ENCODE peak calls at places on chromosomes 3 and 15, in four cellular contexts. O is KG1, D is GM23248, A is GM12865. T is an unnamed sample.

GRCh38 chr3:38458796-38459498 is 5.3 kb downstream of the ACVR2B start:
- DNase-seq in O (no peak), A (no peak), D (no peak), T (peak)

GRCh38 chr3:67804545-67804944 is 150.1 kb upstream of the SUCLG2 start:
- DNase-seq in O (no peak), D (no peak), A (no peak), T (no peak)

GRCh38 chr15:60243769-60244168 is 154.0 kb downstream of the ANXA2 start:
- DNase-seq in O (no peak), D (no peak), A (no peak), T (no peak)

GRCh38 chr3:156218353-156218744 is 98.0 kb downstream of the KCNAB1 start:
- DNase-seq in D (no peak), A (no peak), O (no peak), T (no peak)

GRCh38 chr3:89841041-89841440 is 733.6 kb downstream of the EPHA3 start:
- DNase-seq in D (no peak), A (no peak), O (no peak), T (no peak)

GRCh38 chr15:28876131-28876844 is 9.5 kb upstream of the APBA2 start:
- DNase-seq in O (no peak), A (no peak), D (no peak), T (no peak)

GRCh38 chr15:65638681-65639089 is 16.9 kb downstream of the SLC24A1 start:
- DNase-seq in D (peak), O (peak), A (peak), T (peak)

GRCh38 chr3:172034786-172035685 is 4.3 kb upstream of the FNDC3B start:
- DNase-seq in A (peak), D (peak), O (no peak), T (peak)

GRCh38 chr3:27575509-27575908 is 91.3 kb upstream of the SLC4A7 start:
- DNase-seq in D (no peak), A (no peak), O (no peak), T (no peak)

GRCh38 chr3:45414341-45414740 is 26.0 kb downstream of the LARS2 start:
- DNase-seq in D (no peak), O (no peak), A (no peak), T (no peak)

GRCh38 chr15:71471347-71471746 is 339.0 kb upstream of the NR2E3 start:
- DNase-seq in O (no peak), D (peak), A (peak), T (no peak)

GRCh38 chr3:14461748-14462324 is 59.4 kb downstream of the SLC6A6 start:
- DNase-seq in D (peak), A (peak), O (no peak), T (peak)

GRCh38 chr3:46208167-46208704 is at the start of gene CCR1:
- DNase-seq in A (peak), O (peak), D (peak), T (peak)

GRCh38 chr15:40045572-40046217 is 6.7 kb upstream of the SRP14 start:
- DNase-seq in O (no peak), D (no peak), A (peak), T (no peak)

GRCh38 chr3:37017683-37018082 is 24.4 kb downstream of the MLH1 start:
- DNase-seq in D (no peak), A (no peak), O (no peak), T (no peak)

GRCh38 chr15:25173241-25174028 is 218.6 kb downstream of the SNRPN start:
- DNase-seq in O (no peak), A (no peak), D (no peak), T (peak)

GRCh38 chr3:194305356-194306108 is 45.6 kb downstream of the CPN2 start:
- DNase-seq in A (no peak), D (no peak), O (no peak), T (no peak)

GRCh38 chr3:63295806-63296205 is 17.7 kb downstream of the SYNPR start:
- DNase-seq in D (no peak), O (no peak), A (no peak), T (peak)

GRCh38 chr3:49279376-49279775 is 2.3 kb upstream of the C3orf62 start:
- DNase-seq in O (no peak), A (no peak), D (peak), T (no peak)

GRCh38 chr3:172313671-172314070 is 134.6 kb downstream of the GHSR start:
- DNase-seq in O (no peak), D (no peak), A (no peak), T (no peak)

GRCh38 chr15:80934761-80935221 is 54.8 kb downstream of the MESD start:
- DNase-seq in A (no peak), D (peak), O (no peak), T (no peak)

T was measured in body of pancreas.